ENCODE peak calls at places on chromosomes 2 and 18, in four cellular contexts. H is NCI-H1092 treated with DMSO at 0.1 percent for 48 hours; L is OCI-LY7; C is stimulated activated CD8-positive, alpha-beta memory T cell treated with anti-CD3 and anti-CD28 coated beads, Interleukin-15, amount 100 ng/mL, for 24 hours. N is an unnamed sample.

GRCh38 chr2:54605836-54606235 is 117.6 kb upstream of the EML6 start:
- DNase-seq in H (no peak), L (no peak), C (no peak), N (no peak)

GRCh38 chr18:79961527-79962291 is 2.7 kb upstream of the HSBP1L1 start:
- DNase-seq in H (no peak), L (no peak), C (no peak), N (no peak)

GRCh38 chr18:56532176-56532840 is 106.1 kb downstream of the TXNL1 start:
- DNase-seq in H (no peak), L (no peak), C (no peak), N (no peak)

GRCh38 chr2:26587966-26588365 is 53.2 kb downstream of the CIB4 start:
- DNase-seq in H (no peak), L (no peak), C (no peak), N (no peak)

GRCh38 chr18:79513381-79514081 is 117.8 kb downstream of the NFATC1 start:
- DNase-seq in H (no peak), L (no peak), C (no peak), N (no peak)

GRCh38 chr18:5418985-5419495 is 123.5 kb upstream of the ZBTB14 start:
- DNase-seq in H (no peak), L (no peak), C (no peak), N (no peak)

GRCh38 chr18:10401489-10401888 is 52.9 kb upstream of the APCDD1 start:
- DNase-seq in H (no peak), L (no peak), C (no peak), N (no peak)

GRCh38 chr18:32759768-32760167 is 13.1 kb downstream of the KLHL14 start:
- DNase-seq in H (no peak), L (no peak), C (no peak), N (no peak)

GRCh38 chr2:43841949-43842865 is 3.4 kb downstream of the ABCG8 start:
- DNase-seq in H (no peak), L (no peak), C (no peak), N (no peak)

GRCh38 chr2:224579411-224579810 is 5.8 kb downstream of the CUL3 start:
- DNase-seq in H (no peak), L (no peak), C (no peak), N (no peak)

GRCh38 chr2:79861059-79861374 is 348.2 kb downstream of the CTNNA2 start:
- DNase-seq in H (no peak), L (no peak), C (no peak), N (no peak)

GRCh38 chr2:235808366-235808765 is 314.5 kb downstream of the AGAP1 start:
- DNase-seq in H (no peak), L (no peak), C (no peak), N (no peak)

GRCh38 chr2:64288321-64288931 is 144.2 kb upstream of the PELI1 start:
- DNase-seq in H (no peak), L (no peak), C (no peak), N (no peak)

GRCh38 chr2:230891509-230891908 is 26.8 kb downstream of the ITM2C start:
- DNase-seq in H (no peak), L (no peak), C (no peak), N (no peak)

GRCh38 chr2:238848941-238849853 is 1.3 kb downstream of the TWIST2 start:
- DNase-seq in H (no peak), L (no peak), C (no peak), N (no peak)

GRCh38 chr2:223930002-223930976 is 14.8 kb downstream of the WDFY1 start:
- DNase-seq in H (no peak), L (no peak), C (no peak), N (peak; percentile 61)

GRCh38 chr2:196234672-196235071 is 63.3 kb upstream of the STK17B start:
- DNase-seq in H (no peak), L (no peak), C (no peak), N (no peak)

GRCh38 chr2:72994991-72995380 is 76.5 kb downstream of the SFXN5 start:
- DNase-seq in H (no peak), L (no peak), C (no peak), N (no peak)

GRCh38 chr18:13239557-13239956 is 21.0 kb downstream of the LDLRAD4 start:
- DNase-seq in H (no peak), L (no peak), C (no peak), N (no peak)

GRCh38 chr2:28445448-28446258 is 50.2 kb upstream of the PLB1 start:
- DNase-seq in H (no peak), L (no peak), C (no peak), N (no peak)

N was measured in G401.